ENCODE peak calls at places on chromosomes 1 and 21, in eight cellular contexts. One of them, this sample, is unnamed.

GRCh38 chr1:93440272-93440671 is 7.6 kb upstream of the FNBP1L start:
- DNase-seq in posterior cingulate gyrus: no peak
- DNase-seq in left ventricle myocardium inferior: no peak
- DNase-seq in activated naive CD4-positive, alpha-beta T cell: no peak
- DNase-seq in GM12864: no peak
- DNase-seq in NAMALWA: no peak
- DNase-seq in AG04450: no peak
- DNase-seq in uterus: no peak
- DNase-seq in this sample: no peak

GRCh38 chr1:201001962-201002361 is 21.6 kb downstream of the KIF21B start:
- DNase-seq in activated naive CD4-positive, alpha-beta T cell: no peak
- DNase-seq in uterus: no peak
- DNase-seq in AG04450: no peak
- DNase-seq in NAMALWA: no peak
- DNase-seq in GM12864: no peak
- DNase-seq in left ventricle myocardium inferior: no peak
- DNase-seq in posterior cingulate gyrus: no peak
- DNase-seq in this sample: no peak

GRCh38 chr1:160209656-160210046 is 4.5 kb downstream of the PEA15 start:
- DNase-seq in left ventricle myocardium inferior: peak
- DNase-seq in GM12864: no peak
- DNase-seq in uterus: no peak
- DNase-seq in posterior cingulate gyrus: no peak
- DNase-seq in NAMALWA: no peak
- DNase-seq in activated naive CD4-positive, alpha-beta T cell: no peak
- DNase-seq in AG04450: no peak
- DNase-seq in this sample: no peak

GRCh38 chr1:107262472-107263286 is 121.8 kb downstream of the NTNG1 start:
- DNase-seq in AG04450: no peak
- DNase-seq in activated naive CD4-positive, alpha-beta T cell: no peak
- DNase-seq in left ventricle myocardium inferior: no peak
- DNase-seq in GM12864: no peak
- DNase-seq in uterus: no peak
- DNase-seq in NAMALWA: no peak
- DNase-seq in posterior cingulate gyrus: no peak
- DNase-seq in this sample: no peak

GRCh38 chr1:12630946-12631540 is 12.8 kb upstream of the AADACL4 start:
- DNase-seq in activated naive CD4-positive, alpha-beta T cell: no peak
- DNase-seq in posterior cingulate gyrus: no peak
- DNase-seq in NAMALWA: no peak
- DNase-seq in left ventricle myocardium inferior: no peak
- DNase-seq in GM12864: no peak
- DNase-seq in uterus: no peak
- DNase-seq in AG04450: no peak
- DNase-seq in this sample: no peak

GRCh38 chr21:45864436-45864835 is 117.1 kb upstream of the COL6A1 start:
- DNase-seq in left ventricle myocardium inferior: no peak
- DNase-seq in uterus: no peak
- DNase-seq in NAMALWA: no peak
- DNase-seq in posterior cingulate gyrus: no peak
- DNase-seq in AG04450: no peak
- DNase-seq in activated naive CD4-positive, alpha-beta T cell: no peak
- DNase-seq in GM12864: no peak
- DNase-seq in this sample: no peak

GRCh38 chr1:202207292-202207691 is 13.7 kb downstream of the LGR6 start:
- DNase-seq in posterior cingulate gyrus: no peak
- DNase-seq in left ventricle myocardium inferior: no peak
- DNase-seq in NAMALWA: no peak
- DNase-seq in AG04450: no peak
- DNase-seq in activated naive CD4-positive, alpha-beta T cell: no peak
- DNase-seq in uterus: no peak
- DNase-seq in GM12864: no peak
- DNase-seq in this sample: peak

GRCh38 chr21:46294647-46295176 is 8.6 kb downstream of the YBEY start:
- DNase-seq in uterus: no peak
- DNase-seq in NAMALWA: no peak
- DNase-seq in posterior cingulate gyrus: no peak
- DNase-seq in left ventricle myocardium inferior: peak
- DNase-seq in GM12864: no peak
- DNase-seq in AG04450: peak
- DNase-seq in activated naive CD4-positive, alpha-beta T cell: no peak
- DNase-seq in this sample: no peak

GRCh38 chr1:34060901-34061415 is 104.1 kb downstream of the CSMD2 start:
- DNase-seq in AG04450: no peak
- DNase-seq in activated naive CD4-positive, alpha-beta T cell: no peak
- DNase-seq in uterus: no peak
- DNase-seq in left ventricle myocardium inferior: peak
- DNase-seq in NAMALWA: no peak
- DNase-seq in GM12864: no peak
- DNase-seq in posterior cingulate gyrus: no peak
- DNase-seq in this sample: peak

This sample was measured in fibroblast of the conjunctiva.